ENCODE peak calls at places on chromosomes 16 and 17, in seven cellular contexts. R is breast epithelium, O is HCT116, L is Peyer's patch, M is body of pancreas, V is sigmoid colon, C is stomach. K is an unnamed sample.

GRCh38 chr17:79073016-79073705 is 1.5 kb upstream of the ENGASE start:
- DNase-seq in R (no peak), O (no peak), L (no peak), M (no peak), V (peak), C (no peak), K (no peak)

GRCh38 chr17:74139120-74139519 is 64.4 kb upstream of the RPL38 start:
- DNase-seq in R (no peak), O (no peak), L (no peak), M (no peak), V (no peak), C (no peak), K (no peak)

GRCh38 chr16:50559342-50559741 is 11.1 kb downstream of the NKD1 start:
- DNase-seq in R (no peak), O (no peak), L (no peak), M (no peak), V (no peak), C (no peak), K (no peak)

GRCh38 chr17:32483451-32484019 is 3.3 kb upstream of the CDK5R1 start:
- DNase-seq in R (peak), O (no peak), L (no peak), M (peak), V (peak), C (peak), K (no peak)

GRCh38 chr17:28475151-28475900 is 1.9 kb downstream of the SLC13A2 start:
- DNase-seq in R (no peak), O (no peak), L (no peak), M (no peak), V (peak), C (no peak), K (no peak)

GRCh38 chr17:3645310-3645709 is 8.8 kb downstream of the CTNS start:
- DNase-seq in R (no peak), O (no peak), L (no peak), M (no peak), V (no peak), C (no peak), K (no peak)

GRCh38 chr16:57769541-57770145 is 32.6 kb downstream of the KIFC3 start:
- DNase-seq in R (no peak), O (no peak), L (no peak), M (no peak), V (no peak), C (no peak), K (no peak)

GRCh38 chr17:50272246-50272645 is 2.0 kb upstream of the TMEM92 start:
- DNase-seq in R (no peak), O (no peak), L (no peak), M (no peak), V (no peak), C (no peak), K (peak)

GRCh38 chr17:56798916-56799315 is 34.8 kb downstream of the C17orf67 start:
- DNase-seq in R (no peak), O (no peak), L (no peak), M (no peak), V (no peak), C (no peak), K (no peak)

GRCh38 chr16:2022723-2023097 is 3.1 kb downstream of the NPW start:
- DNase-seq in R (no peak), O (no peak), L (no peak), M (no peak), V (no peak), C (no peak), K (no peak)

GRCh38 chr17:77446959-77447634 is 306.3 kb downstream of the SEC14L1 start:
- DNase-seq in R (no peak), O (no peak), L (no peak), M (no peak), V (no peak), C (no peak), K (no peak)

GRCh38 chr17:8469964-8470363 is 34.3 kb downstream of the NDEL1 start:
- DNase-seq in R (no peak), O (no peak), L (no peak), M (no peak), V (no peak), C (no peak), K (no peak)

GRCh38 chr17:48612854-48613691 is 2.0 kb downstream of the HOXB8 start:
- DNase-seq in R (no peak), O (no peak), L (no peak), M (no peak), V (no peak), C (no peak), K (no peak)

GRCh38 chr16:35208001-35208935 is 1748.9 kb downstream of the TP53TG3F start:
- DNase-seq in R (no peak), O (no peak), L (no peak), M (no peak), V (no peak), C (no peak), K (peak)

GRCh38 chr17:71970312-71970711 is 150.5 kb upstream of the SOX9 start:
- DNase-seq in R (no peak), O (no peak), L (no peak), M (no peak), V (no peak), C (no peak), K (no peak)

GRCh38 chr17:47257651-47258339 is 4.2 kb downstream of the ITGB3 start:
- DNase-seq in R (no peak), O (no peak), L (no peak), M (no peak), V (no peak), C (no peak), K (no peak)

GRCh38 chr16:79816081-79816497 is 215.6 kb upstream of the MAF start:
- DNase-seq in R (no peak), O (no peak), L (no peak), M (no peak), V (no peak), C (no peak), K (no peak)

GRCh38 chr16:399278-400019 is 2.2 kb upstream of the DECR2 start:
- DNase-seq in R (no peak), O (no peak), L (no peak), M (no peak), V (no peak), C (no peak), K (no peak)

GRCh38 chr16:30875881-30876791 is 17.7 kb downstream of the BCL7C start:
- DNase-seq in R (no peak), O (no peak), L (no peak), M (no peak), V (no peak), C (no peak), K (no peak)

GRCh38 chr17:7834554-7834890 is 505 bp downstream of the KDM6B start:
- DNase-seq in R (peak), O (no peak), L (peak), M (peak), V (peak), C (peak), K (no peak)

GRCh38 chr17:79861371-79862216 is 22.4 kb upstream of the CBX4 start:
- DNase-seq in R (no peak), O (no peak), L (no peak), M (no peak), V (no peak), C (no peak), K (no peak)

GRCh38 chr16:27718136-27718766 is 168.3 kb downstream of the KATNIP start:
- DNase-seq in R (peak), O (no peak), L (no peak), M (no peak), V (peak), C (no peak), K (no peak)

GRCh38 chr16:54647731-54648221 is 282.9 kb upstream of the IRX5 start:
- DNase-seq in R (peak), O (no peak), L (no peak), M (no peak), V (no peak), C (no peak), K (peak)

GRCh38 chr17:65656390-65657250 is 95.2 kb upstream of the AXIN2 start:
- DNase-seq in R (no peak), O (no peak), L (no peak), M (no peak), V (no peak), C (no peak), K (no peak)

GRCh38 chr16:15592324-15592723 is 50.6 kb downstream of the MARF1 start:
- DNase-seq in R (no peak), O (no peak), L (peak), M (no peak), V (no peak), C (no peak), K (no peak)

GRCh38 chr16:24700549-24701392 is 28.7 kb upstream of the TNRC6A start:
- DNase-seq in R (peak), O (peak), L (peak), M (peak), V (peak), C (peak), K (peak)

GRCh38 chr17:601462-602303 is 113.0 kb downstream of the VPS53 start:
- DNase-seq in R (no peak), O (no peak), L (no peak), M (no peak), V (peak), C (no peak), K (peak)

GRCh38 chr16:17302213-17302612 is 168.5 kb downstream of the XYLT1 start:
- DNase-seq in R (no peak), O (no peak), L (peak), M (no peak), V (no peak), C (no peak), K (no peak)
- TF ChIP-seq POLR2A in R (no peak), O (no peak), L (no peak), M (no peak), V (no peak), C (no peak), K (no peak)

GRCh38 chr17:15377200-15377599 is 35.8 kb upstream of the TEKT3 start:
- DNase-seq in R (no peak), O (no peak), L (no peak), M (no peak), V (no peak), C (no peak), K (no peak)
- TF ChIP-seq CTCF in R (no peak), O (no peak), L (no peak), M (no peak), V (no peak), C (no peak), K (no peak)

GRCh38 chr16:11497851-11498289 is 88.8 kb downstream of the LITAF start:
- DNase-seq in R (no peak), O (peak), L (no peak), M (no peak), V (no peak), C (no peak), K (no peak)
- H3K4me3 ChIP-seq in R (no peak), O (no peak), L (no peak), M (no peak), V (no peak), C (no peak), K (no peak)

DNA sequence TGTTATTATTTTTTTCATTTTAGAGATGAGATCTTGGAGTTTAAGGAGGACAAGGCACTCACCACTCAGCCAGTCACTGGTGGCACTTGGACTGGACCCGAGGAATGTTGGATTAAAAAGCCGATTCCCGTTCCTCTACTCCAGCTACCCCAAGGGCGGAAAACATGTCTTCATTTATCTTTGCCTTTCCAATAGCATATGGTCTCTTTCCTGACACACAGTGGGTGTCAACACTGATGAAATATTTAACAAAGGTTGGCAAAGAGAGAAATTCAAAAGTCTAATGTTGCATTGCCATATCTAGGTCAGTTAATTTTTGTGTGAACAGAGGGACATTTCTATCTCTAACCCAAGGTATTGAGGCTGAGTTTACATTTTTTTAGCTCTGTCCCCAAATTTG is 459.7 kb downstream of the RBFOX1 start:
- DNase-seq in R (no peak), O (no peak), L (no peak), M (no peak), V (no peak), C (no peak), K (no peak)
- TF ChIP-seq POLR2A in R (no peak), O (no peak), L (no peak), M (no peak), V (no peak), C (no peak), K (no peak)

DNA sequence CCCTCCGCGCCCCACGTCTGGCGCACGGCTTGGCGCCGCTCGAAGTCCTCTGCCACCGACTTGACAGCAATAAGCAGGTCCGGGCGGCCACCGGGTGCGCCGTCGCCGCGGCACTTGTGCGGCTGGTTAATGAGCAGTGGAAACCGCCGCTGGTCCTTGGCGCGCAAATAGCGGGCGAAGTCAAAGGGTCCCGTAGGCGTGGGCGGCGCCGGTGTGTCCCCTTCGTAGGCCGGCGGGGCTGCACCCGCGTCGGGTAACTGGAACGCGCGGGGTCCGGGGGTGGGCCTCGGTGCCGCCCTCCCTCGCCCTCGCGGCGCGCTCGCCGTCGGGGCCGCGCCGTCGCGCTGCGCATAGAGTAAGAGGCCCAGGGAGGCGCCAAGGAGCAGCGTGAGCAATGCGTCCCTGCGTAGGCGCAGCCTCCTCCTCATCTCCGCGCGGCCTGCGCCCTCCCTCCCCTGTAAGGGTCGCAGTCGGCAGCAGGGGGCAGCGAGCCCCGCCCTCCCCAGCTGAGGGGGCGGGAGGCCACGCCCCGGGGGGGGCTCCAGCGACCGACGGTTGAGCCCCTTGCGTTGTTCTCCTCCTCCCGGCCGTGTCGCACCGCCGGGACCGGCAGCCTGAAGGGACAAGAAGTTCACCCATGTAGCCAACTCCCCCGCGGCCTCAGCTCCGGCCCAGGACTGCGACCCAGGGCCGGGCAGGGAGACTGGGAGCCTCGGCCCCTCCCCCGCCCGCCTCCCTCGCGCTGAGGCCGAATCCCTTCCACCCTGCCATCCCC is 553 bp downstream of the B3GNT9 start:
- DNase-seq in R (no peak), O (no peak), L (no peak), M (peak), V (peak), C (no peak), K (peak)
- TF ChIP-seq CTCF in R (no peak), O (no peak), L (no peak), M (peak), V (no peak), C (no peak), K (no peak)

K was measured in lower leg skin.